ENCODE peak calls at places on chromosomes 11 and 22, in seven cellular contexts. A is AG10803; I is lower leg skin; U is pancreas; T is heart left ventricle; R is CD8-positive, alpha-beta T cell; Y is AG09309. J is an unnamed sample.

GRCh38 chr11:70466154-70466553 is 67.8 kb downstream of the CTTN start:
- DNase-seq in T (no peak), A (no peak), Y (no peak), I (no peak), R (no peak), U (no peak), J (no peak)

GRCh38 chr22:36729321-36729720 is 25.8 kb upstream of the CACNG2 start:
- DNase-seq in U (no peak), T (no peak), A (no peak), I (no peak), R (no peak), Y (no peak), J (no peak)

GRCh38 chr11:114191893-114192292 is 104.3 kb upstream of the NNMT start:
- DNase-seq in U (no peak), Y (no peak), I (no peak), T (no peak), A (no peak), R (no peak), J (no peak)

GRCh38 chr22:40635940-40636379 is 559 bp downstream of the MRTFA start:
- DNase-seq in R (peak), T (no peak), A (no peak), Y (no peak), I (no peak), U (peak), J (no peak)

GRCh38 chr11:35138949-35139881 is at the start of gene CD44:
- DNase-seq in I (peak), U (peak), T (peak), R (peak), Y (peak), A (peak), J (peak)

GRCh38 chr11:48307760-48308386 is 1.9 kb downstream of the OR4S1 start:
- DNase-seq in T (peak), R (peak), Y (peak), A (peak), I (peak), U (no peak), J (peak)

GRCh38 chr11:88335284-88335683 is 2.3 kb downstream of the CTSC start:
- DNase-seq in R (no peak), I (no peak), A (no peak), U (no peak), T (no peak), Y (no peak), J (peak)

GRCh38 chr11:93236741-93237675 is 39.2 kb upstream of the SLC36A4 start:
- DNase-seq in T (no peak), I (no peak), A (peak), U (no peak), R (no peak), Y (peak), J (peak)

GRCh38 chr11:63841554-63841953 is 2.6 kb downstream of the MARK2 start:
- DNase-seq in A (peak), T (peak), R (no peak), I (no peak), Y (no peak), U (no peak), J (no peak)

GRCh38 chr11:99505319-99505718 is 484.6 kb downstream of the CNTN5 start:
- DNase-seq in U (no peak), T (no peak), I (no peak), R (no peak), Y (peak), A (peak), J (peak)

GRCh38 chr11:109733245-109733644 is 311.3 kb downstream of the C11orf87 start:
- DNase-seq in I (no peak), U (no peak), A (peak), Y (peak), T (no peak), R (no peak), J (no peak)

GRCh38 chr11:44036811-44037657 is 10.7 kb upstream of the ACCSL start:
- DNase-seq in T (peak), U (no peak), A (peak), R (no peak), Y (peak), I (peak), J (peak)

GRCh38 chr11:72821221-72821919 is 7.2 kb downstream of the ATG16L2 start:
- DNase-seq in I (no peak), T (no peak), Y (no peak), U (peak), A (no peak), R (no peak), J (no peak)

GRCh38 chr11:45209480-45209879 is 63.0 kb downstream of the PRDM11 start:
- DNase-seq in A (no peak), T (no peak), I (no peak), Y (no peak), U (no peak), R (no peak), J (no peak)

GRCh38 chr11:6438979-6439571 is 1.7 kb downstream of the HPX start:
- DNase-seq in R (peak), Y (peak), U (no peak), A (peak), I (peak), T (peak), J (peak)

GRCh38 chr11:119101367-119101758 is 290 bp downstream of the DPAGT1 start:
- DNase-seq in Y (no peak), T (no peak), R (no peak), I (no peak), A (no peak), U (no peak), J (no peak)

GRCh38 chr22:19002684-19003038 is 66.6 kb upstream of the PRODH start:
- DNase-seq in A (no peak), I (no peak), T (no peak), Y (no peak), R (no peak), U (no peak), J (no peak)

DNA sequence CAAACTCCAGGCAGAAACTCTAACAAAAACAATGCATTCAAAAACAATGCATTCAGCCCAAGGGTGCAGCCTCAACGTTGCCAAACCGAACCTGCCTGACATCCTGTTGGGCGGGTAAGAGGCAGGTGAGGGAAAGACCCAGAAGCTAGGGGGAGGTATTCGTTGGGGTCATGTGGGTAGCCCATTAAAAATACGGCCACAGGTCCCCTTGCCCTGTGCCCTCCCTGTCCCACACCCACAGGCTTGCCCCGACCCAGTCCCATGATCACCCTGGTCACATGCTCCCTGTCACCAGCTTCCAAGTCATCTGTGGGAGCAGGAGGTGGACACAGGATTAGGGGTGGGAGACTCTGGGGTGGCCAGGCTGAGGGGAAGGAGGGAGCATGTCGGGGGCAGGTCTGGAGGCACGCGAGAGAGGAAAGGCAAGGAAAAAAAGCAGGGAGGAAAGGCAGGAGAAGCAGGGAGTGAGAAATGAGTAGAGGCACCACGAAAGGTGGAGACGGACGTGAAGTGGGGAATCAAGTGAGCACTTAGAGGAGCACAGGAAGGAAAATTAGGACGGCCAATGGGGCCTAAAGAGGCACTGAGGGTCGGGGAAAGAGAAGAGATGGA is 683 bp downstream of the PLA2G6 start:
- DNase-seq in A (no peak), R (peak), I (no peak), U (no peak), T (peak), Y (no peak), J (peak)
- TF ChIP-seq CTCF in A (no peak), R (no peak), I (no peak), U (no peak), T (no peak), Y (no peak), J (no peak)

GRCh38 chr11:134338068-134338467 is 6.3 kb downstream of the GLB1L2 start:
- DNase-seq in R (no peak), Y (no peak), T (no peak), A (no peak), I (no peak), U (no peak), J (no peak)
- H3K4me3 ChIP-seq in R (no peak), Y (no peak), T (no peak), A (no peak), I (no peak), U (no peak), J (no peak)

GRCh38 chr11:60345489-60345888 is 18.4 kb downstream of the MS4A6E start:
- DNase-seq in A (no peak), T (no peak), Y (no peak), R (peak), U (no peak), I (no peak), J (no peak)
- TF ChIP-seq CTCF in A (no peak), T (no peak), Y (no peak), R (no peak), U (no peak), I (no peak), J (peak)

GRCh38 chr11:65911682-65912568 is 6.9 kb downstream of the C11orf68 start:
- DNase-seq in I (no peak), A (peak), T (peak), R (no peak), U (no peak), Y (no peak), J (peak)
- H3K4me3 ChIP-seq in I (no peak), A (no peak), T (no peak), R (no peak), U (no peak), Y (no peak), J (no peak)